ENCODE peak calls at places on chromosomes 13 and 19, in five cellular contexts. S is cardiac fibroblast, Q is fibroblast of mammary gland, B is neuronal stem cell, Z is pancreas. J is an unnamed sample.

GRCh38 chr13:97161832-97162231 is 60.3 kb upstream of the MBNL2 start:
- DNase-seq in Z (no peak), Q (no peak), S (no peak), B (no peak), J (no peak)

GRCh38 chr13:25806304-25806974 is 245.4 kb downstream of the SHISA2 start:
- DNase-seq in Z (no peak), Q (no peak), B (no peak), S (no peak), J (no peak)

GRCh38 chr13:52128714-52129700 is at the start of gene NEK5:
- DNase-seq in B (peak), S (peak), Q (peak), Z (peak), J (peak)

GRCh38 chr19:38711726-38712153 is 32.5 kb downstream of the CAPN12 start:
- DNase-seq in Z (no peak), S (peak), B (no peak), Q (peak), J (peak)

GRCh38 chr19:18726846-18727245 is 43.4 kb downstream of the CRTC1 start:
- DNase-seq in S (no peak), Z (no peak), Q (no peak), B (no peak), J (no peak)

GRCh38 chr19:46487802-46488445 is 7.7 kb downstream of the PNMA8B start:
- DNase-seq in Z (peak), B (peak), S (peak), Q (peak), J (peak)

GRCh38 chr13:107834268-107834667 is 381.1 kb downstream of the LIG4 start:
- DNase-seq in B (no peak), Q (no peak), Z (no peak), S (no peak), J (no peak)

GRCh38 chr13:38366954-38367645 is 17.4 kb downstream of the UFM1 start:
- DNase-seq in B (no peak), Z (no peak), S (peak), Q (peak), J (peak)

GRCh38 chr19:46299004-46299509 is 2.2 kb downstream of the HIF3A start:
- DNase-seq in Z (peak), B (no peak), S (peak), Q (peak), J (peak)

GRCh38 chr19:1929051-1929742 is 11.8 kb upstream of the CSNK1G2 start:
- DNase-seq in B (peak), Z (peak), S (peak), Q (peak), J (peak)

GRCh38 chr19:31214086-31214485 is 135.2 kb downstream of the TSHZ3 start:
- DNase-seq in Z (no peak), S (peak), B (no peak), Q (peak), J (peak)

GRCh38 chr13:39051157-39051556 is 12.9 kb downstream of the NHLRC3 start:
- DNase-seq in Z (no peak), Q (peak), S (peak), B (peak), J (peak)

GRCh38 chr19:13797870-13798269 is 2.6 kb downstream of the ZSWIM4 start:
- DNase-seq in Q (peak), B (no peak), Z (no peak), S (peak), J (peak)

GRCh38 chr19:5687360-5688198 is 2.5 kb upstream of the RPL36 start:
- DNase-seq in S (no peak), B (no peak), Q (no peak), Z (peak), J (no peak)

GRCh38 chr19:56966697-56967299 is 126.3 kb upstream of the PEG3 start:
- DNase-seq in B (no peak), Q (no peak), S (no peak), Z (no peak), J (no peak)

GRCh38 chr13:98890186-98890585 is 87.7 kb downstream of the DOCK9 start:
- DNase-seq in S (peak), Q (peak), Z (no peak), B (no peak), J (peak)

GRCh38 chr19:1811942-1812425 is at the start of gene ATP8B3:
- DNase-seq in Z (peak), B (no peak), S (no peak), Q (no peak), J (no peak)

GRCh38 chr13:49265822-49266221 is 18.1 kb downstream of the CDADC1 start:
- DNase-seq in S (peak), B (no peak), Q (peak), Z (no peak), J (peak)

GRCh38 chr13:62387642-62388041 is 972.0 kb upstream of the PCDH20 start:
- DNase-seq in S (no peak), Z (no peak), Q (peak), B (no peak), J (peak)

GRCh38 chr19:33440682-33441081 is 67.2 kb downstream of the CEBPG start:
- DNase-seq in B (no peak), Q (no peak), S (no peak), Z (peak), J (no peak)

GRCh38 chr19:29683009-29683408 is 17.7 kb downstream of the PLEKHF1 start:
- DNase-seq in Q (peak), S (peak), Z (no peak), B (peak), J (peak)

GRCh38 chr19:2552859-2553258 is 76.9 kb downstream of the GADD45B start:
- DNase-seq in Q (no peak), B (no peak), S (peak), Z (no peak), J (no peak)

GRCh38 chr13:36130542-36131214 is 504 bp downstream of the DCLK1 start:
- DNase-seq in Q (peak), B (peak), Z (peak), S (peak), J (no peak)

GRCh38 chr13:45119469-45119989 is 781 bp upstream of the GTF2F2 start:
- DNase-seq in B (no peak), Q (peak), Z (no peak), S (peak), J (peak)

GRCh38 chr19:13122275-13122878 is 4.3 kb downstream of the NACC1 start:
- DNase-seq in S (no peak), Q (no peak), Z (no peak), B (no peak), J (no peak)

GRCh38 chr19:36245210-36246005 is 30.5 kb downstream of the ZNF146 start:
- DNase-seq in Z (no peak), S (no peak), Q (no peak), B (peak), J (no peak)

GRCh38 chr13:29428310-29428991 is 167.0 kb downstream of the SLC7A1 start:
- DNase-seq in Z (peak), S (peak), Q (no peak), B (peak), J (no peak)

GRCh38 chr13:106286811-106287210 is 248.7 kb downstream of the EFNB2 start:
- DNase-seq in Q (no peak), S (no peak), B (no peak), Z (no peak), J (no peak)

GRCh38 chr13:59963827-59964226 is 199.9 kb downstream of the DIAPH3 start:
- DNase-seq in B (no peak), Q (no peak), S (no peak), Z (no peak), J (no peak)

GRCh38 chr13:113646376-113646775 is 11.6 kb downstream of the ATP4B start:
- DNase-seq in S (no peak), B (no peak), Z (no peak), Q (no peak), J (no peak)

GRCh38 chr13:44243198-44243852 is 130.3 kb upstream of the SERP2 start:
- DNase-seq in Q (peak), B (peak), Z (no peak), S (peak), J (peak)

DNA sequence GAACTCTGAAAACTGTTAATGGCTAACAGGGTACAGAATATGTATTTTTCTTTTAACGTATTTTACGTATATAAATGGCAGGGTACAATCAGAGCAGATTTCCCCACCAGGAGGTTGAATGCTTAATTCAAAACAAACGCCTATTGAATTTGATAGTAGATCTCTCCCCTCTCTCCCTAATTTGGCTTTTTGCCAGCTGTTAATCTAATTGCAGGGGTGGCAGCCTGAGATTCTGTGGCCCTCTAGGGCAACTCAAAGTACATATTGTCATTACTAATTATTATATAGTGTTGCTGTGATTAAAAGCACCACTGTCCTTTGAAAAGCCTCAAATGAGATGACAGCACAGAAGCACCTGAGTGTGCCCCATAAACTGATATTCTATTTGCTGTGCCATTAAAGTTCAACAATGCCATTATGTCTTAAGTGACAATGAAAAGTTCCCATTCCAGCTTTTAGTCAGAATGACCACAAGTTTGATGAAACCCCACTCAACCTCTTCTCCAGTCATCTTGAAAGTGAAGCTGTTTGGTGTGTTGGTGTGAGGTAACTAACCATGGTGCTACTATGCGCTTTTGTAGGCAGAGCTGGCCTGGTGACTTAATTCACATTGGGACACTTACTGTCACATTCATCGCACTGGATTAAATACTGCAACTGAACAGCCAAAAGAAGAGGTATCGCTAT is 351.4 kb downstream of the KCNRG start:
- DNase-seq in B (no peak), Q (no peak), S (no peak), Z (no peak), J (no peak)
- H3K4me3 ChIP-seq in B (no peak), Q (no peak), S (no peak), Z (no peak), J (no peak)

DNA sequence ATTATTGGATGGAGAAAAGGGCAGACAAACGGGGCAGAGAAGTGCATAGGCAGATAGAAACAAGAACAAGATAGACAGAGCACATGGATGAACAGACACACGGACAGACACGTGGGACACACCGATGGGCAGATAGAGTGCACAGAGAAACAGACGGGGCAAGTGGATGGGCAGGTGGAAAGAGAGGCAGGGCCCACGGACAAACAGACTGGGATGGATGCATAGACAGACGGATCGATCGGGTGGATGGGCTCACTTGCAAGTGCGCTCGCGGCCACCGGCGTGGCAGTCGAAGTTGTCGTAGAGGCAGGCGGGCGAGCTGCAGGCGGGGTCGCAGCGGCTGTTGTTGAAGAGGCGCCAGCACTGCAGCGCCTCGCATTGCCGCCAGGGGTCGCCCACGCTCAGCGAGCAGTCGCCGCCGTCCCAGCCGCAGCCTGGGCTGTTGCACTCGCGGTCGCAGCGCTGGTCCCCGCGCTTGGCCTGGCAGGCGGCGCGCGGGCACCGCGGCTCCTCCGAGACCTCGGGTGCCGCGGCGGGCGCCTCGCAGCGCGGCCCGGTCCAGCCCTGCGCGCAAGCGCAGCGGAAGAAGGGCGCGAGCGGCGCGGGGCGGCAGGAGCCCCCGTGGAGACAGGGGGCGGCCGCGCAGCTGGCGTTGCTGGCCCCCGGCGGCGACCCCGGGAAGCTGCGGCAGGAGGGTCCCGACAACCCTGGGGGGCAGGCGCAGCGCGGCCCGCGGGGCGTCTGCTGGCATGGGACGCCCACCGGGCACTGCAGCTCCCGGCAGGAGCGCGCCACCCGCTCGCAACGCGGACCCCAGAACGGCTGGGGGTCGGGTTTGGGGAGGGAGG is 23.3 kb downstream of the NOTCH3 start:
- DNase-seq in S (peak), B (peak), Q (peak), Z (peak), J (peak)
- H3K4me3 ChIP-seq in S (no peak), B (peak), Q (no peak), Z (no peak), J (no peak)

DNA sequence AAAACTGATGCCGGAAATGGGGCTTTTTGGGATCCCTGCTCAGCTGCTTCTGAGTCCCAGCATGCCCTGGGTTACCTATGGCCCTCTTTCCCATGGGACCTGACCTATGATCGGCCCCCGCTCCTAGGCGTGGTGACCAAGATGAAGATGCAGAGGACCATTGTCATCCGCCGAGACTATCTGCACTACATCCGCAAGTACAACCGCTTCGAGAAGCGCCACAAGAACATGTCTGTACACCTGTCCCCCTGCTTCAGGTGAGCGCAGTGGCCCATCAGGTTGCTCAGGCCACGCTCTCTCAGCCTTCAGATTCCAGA is 1.5 kb downstream of the RPS11 start:
- DNase-seq in Z (no peak), S (no peak), Q (no peak), B (no peak), J (no peak)
- H3K4me3 ChIP-seq in Z (no peak), S (peak), Q (peak), B (no peak), J (peak)

GRCh38 chr19:52993342-52994178 is 20.2 kb upstream of the ERVV-1 start:
- DNase-seq in B (peak), Z (peak), S (peak), Q (peak), J (peak)

GRCh38 chr19:52991484-52991883 is 22.2 kb upstream of the ERVV-1 start:
- DNase-seq in S (peak), B (no peak), Z (no peak), Q (peak), J (peak)

GRCh38 chr19:52991021-52991420 is 22.7 kb upstream of the ERVV-1 start:
- DNase-seq in S (peak), Z (no peak), B (no peak), Q (peak), J (no peak)

GRCh38 chr19:52995711-52996110 is 18.0 kb upstream of the ERVV-1 start:
- DNase-seq in Z (no peak), B (no peak), Q (no peak), S (no peak), J (no peak)

GRCh38 chr19:52992109-52993004 is 21.4 kb upstream of the ERVV-1 start:
- DNase-seq in S (peak), Z (peak), B (no peak), Q (no peak), J (peak)
- H3K4me3 ChIP-seq in S (peak), Z (peak), B (peak), Q (peak), J (peak)

GRCh38 chr13:110302986-110303385 is 4.0 kb downstream of the COL4A1 start:
- DNase-seq in S (no peak), B (no peak), Z (no peak), Q (no peak), J (no peak)

GRCh38 chr13:110302154-110302553 is 4.8 kb downstream of the COL4A1 start:
- DNase-seq in Q (no peak), Z (no peak), B (no peak), S (no peak), J (no peak)

GRCh38 chr13:110300090-110300815 is 6.7 kb downstream of the COL4A1 start:
- DNase-seq in B (no peak), Q (peak), S (peak), Z (no peak), J (no peak)

GRCh38 chr13:110301083-110301482 is 5.9 kb downstream of the COL4A1 start:
- DNase-seq in B (no peak), Z (no peak), S (no peak), Q (no peak), J (no peak)

GRCh38 chr13:110301606-110302131 is 5.3 kb downstream of the COL4A1 start:
- DNase-seq in Z (no peak), B (no peak), S (peak), Q (peak), J (peak)
- H3K4me3 ChIP-seq in Z (no peak), B (no peak), S (no peak), Q (no peak), J (no peak)

J was measured in fibroblast of pulmonary artery.